ENCODE peak calls at places on chromosomes 12 and 14, in seven cellular contexts. One of them, this sample, is unnamed.

GRCh38 chr12:21933656-21934055 is 7.6 kb downstream of the ABCC9 start:
- DNase-seq in activated CD4-positive, alpha-beta T cell treated with anti-CD3 and anti-CD28 coated beads, Interleukin-2, amount 50 U/mL, for 1 hour: no peak
- DNase-seq in G401: no peak
- DNase-seq in iris pigment epithelial cell: no peak
- DNase-seq in putamen: no peak
- DNase-seq in HFFc6: no peak
- DNase-seq in NCI-H187 treated with DMSO at 0.1 percent for 48 hours: no peak
- DNase-seq in this sample: no peak

GRCh38 chr14:52072266-52072780 is 3.5 kb upstream of the NID2 start:
- DNase-seq in iris pigment epithelial cell: no peak
- DNase-seq in HFFc6: no peak
- DNase-seq in activated CD4-positive, alpha-beta T cell treated with anti-CD3 and anti-CD28 coated beads, Interleukin-2, amount 50 U/mL, for 1 hour: no peak
- DNase-seq in NCI-H187 treated with DMSO at 0.1 percent for 48 hours: no peak
- DNase-seq in G401: no peak
- DNase-seq in putamen: no peak
- DNase-seq in this sample: no peak

GRCh38 chr12:47302111-47302597 is 222.4 kb upstream of the AMIGO2 start:
- DNase-seq in G401: no peak
- DNase-seq in iris pigment epithelial cell: no peak
- DNase-seq in putamen: no peak
- DNase-seq in NCI-H187 treated with DMSO at 0.1 percent for 48 hours: no peak
- DNase-seq in HFFc6: no peak
- DNase-seq in activated CD4-positive, alpha-beta T cell treated with anti-CD3 and anti-CD28 coated beads, Interleukin-2, amount 50 U/mL, for 1 hour: no peak
- DNase-seq in this sample: no peak

GRCh38 chr14:68250950-68251765 is 431.6 kb downstream of the RAD51B start:
- DNase-seq in NCI-H187 treated with DMSO at 0.1 percent for 48 hours: no peak
- DNase-seq in activated CD4-positive, alpha-beta T cell treated with anti-CD3 and anti-CD28 coated beads, Interleukin-2, amount 50 U/mL, for 1 hour: no peak
- DNase-seq in iris pigment epithelial cell: no peak
- DNase-seq in G401: peak
- DNase-seq in HFFc6: no peak
- DNase-seq in putamen: no peak
- DNase-seq in this sample: no peak

GRCh38 chr12:8018666-8019581 is 13.6 kb upstream of the FOXJ2 start:
- DNase-seq in NCI-H187 treated with DMSO at 0.1 percent for 48 hours: no peak
- DNase-seq in activated CD4-positive, alpha-beta T cell treated with anti-CD3 and anti-CD28 coated beads, Interleukin-2, amount 50 U/mL, for 1 hour: no peak
- DNase-seq in iris pigment epithelial cell: no peak
- DNase-seq in HFFc6: no peak
- DNase-seq in putamen: no peak
- DNase-seq in G401: peak
- DNase-seq in this sample: peak

GRCh38 chr12:30613119-30613830 is 82.4 kb downstream of the IPO8 start:
- DNase-seq in activated CD4-positive, alpha-beta T cell treated with anti-CD3 and anti-CD28 coated beads, Interleukin-2, amount 50 U/mL, for 1 hour: no peak
- DNase-seq in G401: no peak
- DNase-seq in HFFc6: peak
- DNase-seq in iris pigment epithelial cell: peak
- DNase-seq in putamen: no peak
- DNase-seq in NCI-H187 treated with DMSO at 0.1 percent for 48 hours: no peak
- DNase-seq in this sample: no peak

GRCh38 chr12:98595152-98595988 is 1.9 kb downstream of the SLC25A3 start:
- DNase-seq in putamen: no peak
- DNase-seq in iris pigment epithelial cell: peak
- DNase-seq in NCI-H187 treated with DMSO at 0.1 percent for 48 hours: no peak
- DNase-seq in HFFc6: peak
- DNase-seq in activated CD4-positive, alpha-beta T cell treated with anti-CD3 and anti-CD28 coated beads, Interleukin-2, amount 50 U/mL, for 1 hour: no peak
- DNase-seq in G401: no peak
- DNase-seq in this sample: peak

GRCh38 chr12:124236651-124237050 is 58.2 kb upstream of the RFLNA start:
- DNase-seq in activated CD4-positive, alpha-beta T cell treated with anti-CD3 and anti-CD28 coated beads, Interleukin-2, amount 50 U/mL, for 1 hour: no peak
- DNase-seq in putamen: no peak
- DNase-seq in NCI-H187 treated with DMSO at 0.1 percent for 48 hours: no peak
- DNase-seq in HFFc6: peak
- DNase-seq in iris pigment epithelial cell: peak
- DNase-seq in G401: no peak
- DNase-seq in this sample: no peak

GRCh38 chr14:31206536-31207286 is 882 bp downstream of the HECTD1 start:
- DNase-seq in HFFc6: no peak
- DNase-seq in G401: peak
- DNase-seq in putamen: no peak
- DNase-seq in activated CD4-positive, alpha-beta T cell treated with anti-CD3 and anti-CD28 coated beads, Interleukin-2, amount 50 U/mL, for 1 hour: peak
- DNase-seq in iris pigment epithelial cell: peak
- DNase-seq in NCI-H187 treated with DMSO at 0.1 percent for 48 hours: no peak
- DNase-seq in this sample: no peak

GRCh38 chr12:20150835-20151234 is 217.5 kb upstream of the PDE3A start:
- DNase-seq in HFFc6: no peak
- DNase-seq in NCI-H187 treated with DMSO at 0.1 percent for 48 hours: peak
- DNase-seq in G401: no peak
- DNase-seq in activated CD4-positive, alpha-beta T cell treated with anti-CD3 and anti-CD28 coated beads, Interleukin-2, amount 50 U/mL, for 1 hour: no peak
- DNase-seq in iris pigment epithelial cell: no peak
- DNase-seq in putamen: no peak
- DNase-seq in this sample: no peak

GRCh38 chr12:39638178-39638577 is 18.6 kb upstream of the ABCD2 start:
- DNase-seq in activated CD4-positive, alpha-beta T cell treated with anti-CD3 and anti-CD28 coated beads, Interleukin-2, amount 50 U/mL, for 1 hour: no peak
- DNase-seq in NCI-H187 treated with DMSO at 0.1 percent for 48 hours: no peak
- DNase-seq in G401: no peak
- DNase-seq in iris pigment epithelial cell: no peak
- DNase-seq in putamen: no peak
- DNase-seq in HFFc6: no peak
- DNase-seq in this sample: no peak

GRCh38 chr14:99038401-99038800 is 233.6 kb downstream of the BCL11B start:
- DNase-seq in NCI-H187 treated with DMSO at 0.1 percent for 48 hours: no peak
- DNase-seq in iris pigment epithelial cell: peak
- DNase-seq in activated CD4-positive, alpha-beta T cell treated with anti-CD3 and anti-CD28 coated beads, Interleukin-2, amount 50 U/mL, for 1 hour: no peak
- DNase-seq in putamen: no peak
- DNase-seq in G401: no peak
- DNase-seq in HFFc6: peak
- DNase-seq in this sample: no peak

GRCh38 chr12:91633734-91634357 is 451.2 kb upstream of the DCN start:
- DNase-seq in G401: no peak
- DNase-seq in NCI-H187 treated with DMSO at 0.1 percent for 48 hours: no peak
- DNase-seq in iris pigment epithelial cell: no peak
- DNase-seq in HFFc6: no peak
- DNase-seq in putamen: no peak
- DNase-seq in activated CD4-positive, alpha-beta T cell treated with anti-CD3 and anti-CD28 coated beads, Interleukin-2, amount 50 U/mL, for 1 hour: no peak
- DNase-seq in this sample: no peak

GRCh38 chr12:108647199-108647935 is 13.7 kb upstream of the SELPLG start:
- DNase-seq in activated CD4-positive, alpha-beta T cell treated with anti-CD3 and anti-CD28 coated beads, Interleukin-2, amount 50 U/mL, for 1 hour: no peak
- DNase-seq in HFFc6: no peak
- DNase-seq in G401: no peak
- DNase-seq in iris pigment epithelial cell: no peak
- DNase-seq in NCI-H187 treated with DMSO at 0.1 percent for 48 hours: no peak
- DNase-seq in putamen: no peak
- DNase-seq in this sample: no peak

GRCh38 chr12:92324849-92325500 is 179.3 kb upstream of the BTG1 start:
- DNase-seq in putamen: no peak
- DNase-seq in G401: no peak
- DNase-seq in activated CD4-positive, alpha-beta T cell treated with anti-CD3 and anti-CD28 coated beads, Interleukin-2, amount 50 U/mL, for 1 hour: no peak
- DNase-seq in HFFc6: no peak
- DNase-seq in iris pigment epithelial cell: no peak
- DNase-seq in NCI-H187 treated with DMSO at 0.1 percent for 48 hours: no peak
- DNase-seq in this sample: peak

GRCh38 chr12:2664721-2665577 is 129.8 kb upstream of the FKBP4 start:
- DNase-seq in activated CD4-positive, alpha-beta T cell treated with anti-CD3 and anti-CD28 coated beads, Interleukin-2, amount 50 U/mL, for 1 hour: no peak
- DNase-seq in iris pigment epithelial cell: no peak
- DNase-seq in G401: no peak
- DNase-seq in NCI-H187 treated with DMSO at 0.1 percent for 48 hours: no peak
- DNase-seq in putamen: no peak
- DNase-seq in HFFc6: no peak
- DNase-seq in this sample: no peak

GRCh38 chr14:24052656-24053547 is 1.1 kb downstream of the CARMIL3 start:
- DNase-seq in putamen: no peak
- DNase-seq in HFFc6: no peak
- DNase-seq in activated CD4-positive, alpha-beta T cell treated with anti-CD3 and anti-CD28 coated beads, Interleukin-2, amount 50 U/mL, for 1 hour: no peak
- DNase-seq in NCI-H187 treated with DMSO at 0.1 percent for 48 hours: no peak
- DNase-seq in iris pigment epithelial cell: no peak
- DNase-seq in G401: peak
- DNase-seq in this sample: no peak

GRCh38 chr12:13046914-13047472 is 2.8 kb downstream of the FAM234B start:
- DNase-seq in HFFc6: no peak
- DNase-seq in iris pigment epithelial cell: no peak
- DNase-seq in NCI-H187 treated with DMSO at 0.1 percent for 48 hours: no peak
- DNase-seq in putamen: no peak
- DNase-seq in G401: peak
- DNase-seq in activated CD4-positive, alpha-beta T cell treated with anti-CD3 and anti-CD28 coated beads, Interleukin-2, amount 50 U/mL, for 1 hour: no peak
- DNase-seq in this sample: no peak

GRCh38 chr14:70810621-70811020 is 1.3 kb upstream of the MAP3K9 start:
- DNase-seq in putamen: no peak
- DNase-seq in activated CD4-positive, alpha-beta T cell treated with anti-CD3 and anti-CD28 coated beads, Interleukin-2, amount 50 U/mL, for 1 hour: no peak
- DNase-seq in NCI-H187 treated with DMSO at 0.1 percent for 48 hours: no peak
- DNase-seq in G401: no peak
- DNase-seq in HFFc6: no peak
- DNase-seq in iris pigment epithelial cell: no peak
- DNase-seq in this sample: no peak

GRCh38 chr14:55881577-55882241 is 236.5 kb upstream of the PELI2 start:
- DNase-seq in iris pigment epithelial cell: no peak
- DNase-seq in putamen: no peak
- DNase-seq in activated CD4-positive, alpha-beta T cell treated with anti-CD3 and anti-CD28 coated beads, Interleukin-2, amount 50 U/mL, for 1 hour: no peak
- DNase-seq in HFFc6: peak
- DNase-seq in NCI-H187 treated with DMSO at 0.1 percent for 48 hours: no peak
- DNase-seq in G401: no peak
- DNase-seq in this sample: no peak

GRCh38 chr12:70241845-70242244 is 1.4 kb upstream of the CNOT2 start:
- DNase-seq in HFFc6: no peak
- DNase-seq in activated CD4-positive, alpha-beta T cell treated with anti-CD3 and anti-CD28 coated beads, Interleukin-2, amount 50 U/mL, for 1 hour: no peak
- DNase-seq in putamen: no peak
- DNase-seq in iris pigment epithelial cell: no peak
- DNase-seq in G401: no peak
- DNase-seq in NCI-H187 treated with DMSO at 0.1 percent for 48 hours: no peak
- DNase-seq in this sample: no peak

GRCh38 chr12:113462117-113462774 is 9.4 kb downstream of the LHX5 start:
- DNase-seq in HFFc6: peak
- DNase-seq in G401: peak
- DNase-seq in putamen: peak
- DNase-seq in iris pigment epithelial cell: peak
- DNase-seq in activated CD4-positive, alpha-beta T cell treated with anti-CD3 and anti-CD28 coated beads, Interleukin-2, amount 50 U/mL, for 1 hour: peak
- DNase-seq in NCI-H187 treated with DMSO at 0.1 percent for 48 hours: peak
- DNase-seq in this sample: peak

GRCh38 chr12:115002434-115002833 is 318.5 kb upstream of the TBX3 start:
- DNase-seq in NCI-H187 treated with DMSO at 0.1 percent for 48 hours: no peak
- DNase-seq in putamen: no peak
- DNase-seq in G401: no peak
- DNase-seq in iris pigment epithelial cell: no peak
- DNase-seq in activated CD4-positive, alpha-beta T cell treated with anti-CD3 and anti-CD28 coated beads, Interleukin-2, amount 50 U/mL, for 1 hour: no peak
- DNase-seq in HFFc6: no peak
- DNase-seq in this sample: no peak

GRCh38 chr14:67441672-67442071 is 29.7 kb upstream of the PLEK2 start:
- DNase-seq in activated CD4-positive, alpha-beta T cell treated with anti-CD3 and anti-CD28 coated beads, Interleukin-2, amount 50 U/mL, for 1 hour: no peak
- DNase-seq in iris pigment epithelial cell: no peak
- DNase-seq in putamen: no peak
- DNase-seq in HFFc6: no peak
- DNase-seq in NCI-H187 treated with DMSO at 0.1 percent for 48 hours: no peak
- DNase-seq in G401: no peak
- DNase-seq in this sample: no peak

GRCh38 chr14:87430810-87431209 is 562.2 kb downstream of the GALC start:
- DNase-seq in putamen: no peak
- DNase-seq in NCI-H187 treated with DMSO at 0.1 percent for 48 hours: no peak
- DNase-seq in iris pigment epithelial cell: peak
- DNase-seq in activated CD4-positive, alpha-beta T cell treated with anti-CD3 and anti-CD28 coated beads, Interleukin-2, amount 50 U/mL, for 1 hour: no peak
- DNase-seq in G401: no peak
- DNase-seq in HFFc6: no peak
- DNase-seq in this sample: no peak

GRCh38 chr12:123908884-123909807 is 63.5 kb downstream of the CCDC92 start:
- DNase-seq in iris pigment epithelial cell: no peak
- DNase-seq in HFFc6: no peak
- DNase-seq in NCI-H187 treated with DMSO at 0.1 percent for 48 hours: no peak
- DNase-seq in activated CD4-positive, alpha-beta T cell treated with anti-CD3 and anti-CD28 coated beads, Interleukin-2, amount 50 U/mL, for 1 hour: no peak
- DNase-seq in putamen: no peak
- DNase-seq in G401: peak
- DNase-seq in this sample: no peak

GRCh38 chr12:117842220-117842619 is 126.6 kb downstream of the KSR2 start:
- DNase-seq in activated CD4-positive, alpha-beta T cell treated with anti-CD3 and anti-CD28 coated beads, Interleukin-2, amount 50 U/mL, for 1 hour: no peak
- DNase-seq in G401: no peak
- DNase-seq in NCI-H187 treated with DMSO at 0.1 percent for 48 hours: no peak
- DNase-seq in HFFc6: no peak
- DNase-seq in iris pigment epithelial cell: no peak
- DNase-seq in putamen: no peak
- DNase-seq in this sample: no peak

GRCh38 chr12:11731455-11731854 is 82.0 kb downstream of the ETV6 start:
- DNase-seq in HFFc6: peak
- DNase-seq in putamen: no peak
- DNase-seq in G401: no peak
- DNase-seq in NCI-H187 treated with DMSO at 0.1 percent for 48 hours: no peak
- DNase-seq in iris pigment epithelial cell: peak
- DNase-seq in activated CD4-positive, alpha-beta T cell treated with anti-CD3 and anti-CD28 coated beads, Interleukin-2, amount 50 U/mL, for 1 hour: no peak
- DNase-seq in this sample: no peak

GRCh38 chr12:116666305-116666673 is 71.6 kb downstream of the SPRING1 start:
- DNase-seq in activated CD4-positive, alpha-beta T cell treated with anti-CD3 and anti-CD28 coated beads, Interleukin-2, amount 50 U/mL, for 1 hour: no peak
- DNase-seq in NCI-H187 treated with DMSO at 0.1 percent for 48 hours: no peak
- DNase-seq in putamen: no peak
- DNase-seq in iris pigment epithelial cell: no peak
- DNase-seq in G401: no peak
- DNase-seq in HFFc6: no peak
- DNase-seq in this sample: no peak

GRCh38 chr14:49988080-49988990 is 95.5 kb downstream of the ARF6 start:
- DNase-seq in iris pigment epithelial cell: no peak
- DNase-seq in NCI-H187 treated with DMSO at 0.1 percent for 48 hours: no peak
- DNase-seq in activated CD4-positive, alpha-beta T cell treated with anti-CD3 and anti-CD28 coated beads, Interleukin-2, amount 50 U/mL, for 1 hour: no peak
- DNase-seq in G401: peak
- DNase-seq in putamen: no peak
- DNase-seq in HFFc6: no peak
- DNase-seq in this sample: no peak

GRCh38 chr14:56135001-56135400 is 16.8 kb downstream of the PELI2 start:
- DNase-seq in activated CD4-positive, alpha-beta T cell treated with anti-CD3 and anti-CD28 coated beads, Interleukin-2, amount 50 U/mL, for 1 hour: no peak
- DNase-seq in HFFc6: no peak
- DNase-seq in iris pigment epithelial cell: no peak
- DNase-seq in NCI-H187 treated with DMSO at 0.1 percent for 48 hours: no peak
- DNase-seq in G401: peak
- DNase-seq in putamen: no peak
- DNase-seq in this sample: no peak

GRCh38 chr14:102233081-102233480 is 71.9 kb downstream of the MOK start:
- DNase-seq in G401: no peak
- DNase-seq in HFFc6: no peak
- DNase-seq in putamen: no peak
- DNase-seq in activated CD4-positive, alpha-beta T cell treated with anti-CD3 and anti-CD28 coated beads, Interleukin-2, amount 50 U/mL, for 1 hour: no peak
- DNase-seq in NCI-H187 treated with DMSO at 0.1 percent for 48 hours: no peak
- DNase-seq in iris pigment epithelial cell: no peak
- DNase-seq in this sample: no peak

GRCh38 chr14:42687421-42687820 is 1080.7 kb downstream of the LRFN5 start:
- DNase-seq in putamen: no peak
- DNase-seq in activated CD4-positive, alpha-beta T cell treated with anti-CD3 and anti-CD28 coated beads, Interleukin-2, amount 50 U/mL, for 1 hour: no peak
- DNase-seq in G401: no peak
- DNase-seq in HFFc6: no peak
- DNase-seq in NCI-H187 treated with DMSO at 0.1 percent for 48 hours: no peak
- DNase-seq in iris pigment epithelial cell: no peak
- DNase-seq in this sample: no peak

GRCh38 chr14:64064447-64064846 is 211.6 kb downstream of the SYNE2 start:
- DNase-seq in HFFc6: no peak
- DNase-seq in NCI-H187 treated with DMSO at 0.1 percent for 48 hours: no peak
- DNase-seq in putamen: no peak
- DNase-seq in iris pigment epithelial cell: no peak
- DNase-seq in G401: no peak
- DNase-seq in activated CD4-positive, alpha-beta T cell treated with anti-CD3 and anti-CD28 coated beads, Interleukin-2, amount 50 U/mL, for 1 hour: no peak
- DNase-seq in this sample: no peak

GRCh38 chr12:9813821-9814798 is 13.2 kb upstream of the KLRF1 start:
- DNase-seq in NCI-H187 treated with DMSO at 0.1 percent for 48 hours: no peak
- DNase-seq in activated CD4-positive, alpha-beta T cell treated with anti-CD3 and anti-CD28 coated beads, Interleukin-2, amount 50 U/mL, for 1 hour: peak
- DNase-seq in G401: no peak
- DNase-seq in iris pigment epithelial cell: peak
- DNase-seq in putamen: peak
- DNase-seq in HFFc6: peak
- DNase-seq in this sample: peak

GRCh38 chr14:20873370-20874177 is 17.6 kb upstream of the RNASE3 start:
- DNase-seq in iris pigment epithelial cell: peak
- DNase-seq in putamen: peak
- DNase-seq in activated CD4-positive, alpha-beta T cell treated with anti-CD3 and anti-CD28 coated beads, Interleukin-2, amount 50 U/mL, for 1 hour: peak
- DNase-seq in NCI-H187 treated with DMSO at 0.1 percent for 48 hours: no peak
- DNase-seq in HFFc6: peak
- DNase-seq in G401: peak
- DNase-seq in this sample: peak

GRCh38 chr14:69312608-69313007 is 52.6 kb downstream of the GALNT16 start:
- DNase-seq in activated CD4-positive, alpha-beta T cell treated with anti-CD3 and anti-CD28 coated beads, Interleukin-2, amount 50 U/mL, for 1 hour: no peak
- DNase-seq in putamen: peak
- DNase-seq in NCI-H187 treated with DMSO at 0.1 percent for 48 hours: no peak
- DNase-seq in iris pigment epithelial cell: no peak
- DNase-seq in HFFc6: no peak
- DNase-seq in G401: peak
- DNase-seq in this sample: no peak

GRCh38 chr14:96053600-96054381 is 14.6 kb downstream of the C14orf132 start:
- DNase-seq in HFFc6: peak
- DNase-seq in G401: peak
- DNase-seq in putamen: peak
- DNase-seq in NCI-H187 treated with DMSO at 0.1 percent for 48 hours: no peak
- DNase-seq in activated CD4-positive, alpha-beta T cell treated with anti-CD3 and anti-CD28 coated beads, Interleukin-2, amount 50 U/mL, for 1 hour: no peak
- DNase-seq in iris pigment epithelial cell: peak
- DNase-seq in this sample: no peak